ENCODE peak calls at places on chromosomes 7 and 10, in eight cellular contexts. C, Z, J, D, M, R, N and X are unnamed samples. For H3K4me1, the result is how much of the 10 kb centered on the place peaks cover.

GRCh38 chr7:11753441-11753840 is 78.6 kb downstream of the THSD7A start:
- DNase-seq in M (no peak), N (no peak), Z (no peak), R (no peak), C (no peak), J (no peak), D (no peak), X (no peak)

GRCh38 chr7:149713061-149713730 is 60.2 kb downstream of the ZNF467 start:
- DNase-seq in R (no peak), C (no peak), D (no peak), M (peak), J (no peak), Z (no peak), N (no peak), X (no peak)

GRCh38 chr10:8993859-8994258 is 939.4 kb downstream of the GATA3 start:
- DNase-seq in C (no peak), Z (no peak), J (no peak), R (no peak), N (no peak), D (no peak), M (no peak), X (no peak)

GRCh38 chr7:139853576-139854511 is 24.8 kb downstream of the TBXAS1 start:
- DNase-seq in J (no peak), R (no peak), Z (no peak), N (peak), C (peak), M (no peak), D (no peak), X (no peak)

GRCh38 chr10:132408823-132409666 is 12.0 kb downstream of the PWWP2B start:
- DNase-seq in C (no peak), Z (no peak), M (no peak), N (no peak), J (no peak), D (no peak), R (no peak), X (no peak)

GRCh38 chr7:30880941-30881340 is 30.7 kb upstream of the AQP1 start:
- DNase-seq in M (no peak), C (no peak), Z (no peak), J (no peak), D (no peak), N (no peak), R (no peak), X (no peak)

GRCh38 chr7:43954524-43955228 is 28.4 kb downstream of the UBE2D4 start:
- DNase-seq in Z (peak), M (peak), J (peak), N (no peak), R (no peak), D (peak), C (peak), X (no peak)

GRCh38 chr7:79452495-79453265 is 787 bp downstream of the MAGI2 start:
- DNase-seq in D (no peak), C (peak), J (peak), N (no peak), R (no peak), Z (no peak), M (peak), X (peak)

GRCh38 chr7:13421779-13422178 is 567.7 kb downstream of the ETV1 start:
- DNase-seq in R (no peak), N (no peak), Z (no peak), D (no peak), J (no peak), C (no peak), M (no peak), X (no peak)

GRCh38 chr7:142733271-142733670 is 16.0 kb upstream of the PRSS1 start:
- DNase-seq in M (no peak), R (no peak), J (no peak), C (no peak), D (peak), N (no peak), Z (no peak), X (no peak)

GRCh38 chr10:9342865-9343450 is 1288.5 kb downstream of the GATA3 start:
- DNase-seq in Z (no peak), M (peak), C (peak), D (peak), J (no peak), R (no peak), N (no peak), X (no peak)

GRCh38 chr7:85475476-85475875 is 288.6 kb upstream of the SEMA3D start:
- DNase-seq in Z (no peak), D (no peak), N (no peak), C (no peak), M (no peak), J (no peak), R (no peak), X (no peak)

GRCh38 chr7:69002416-69002815 is 595.9 kb upstream of the AUTS2 start:
- DNase-seq in M (no peak), Z (no peak), R (no peak), D (no peak), J (no peak), N (no peak), C (peak), X (no peak)

GRCh38 chr7:129644634-129645230 is 33.2 kb downstream of the NRF1 start:
- DNase-seq in J (no peak), D (peak), M (no peak), C (peak), R (no peak), Z (peak), N (no peak), X (no peak)

GRCh38 chr7:113774182-113774807 is 144.5 kb downstream of the PPP1R3A start:
- DNase-seq in J (peak), C (peak), N (no peak), R (no peak), D (peak), Z (peak), M (peak), X (no peak)

GRCh38 chr10:74753295-74754211 is 72.8 kb upstream of the KAT6B start:
- DNase-seq in M (peak), D (no peak), N (no peak), J (no peak), Z (no peak), R (no peak), C (peak), X (no peak)

GRCh38 chr7:20153999-20154398 is 63.2 kb downstream of the MACC1 start:
- DNase-seq in M (no peak), R (no peak), Z (no peak), D (no peak), N (no peak), J (no peak), C (peak), X (no peak)

GRCh38 chr7:20158684-20159083 is 58.5 kb downstream of the MACC1 start:
- DNase-seq in R (no peak), Z (no peak), M (no peak), D (peak), J (no peak), C (peak), N (no peak), X (no peak)

GRCh38 chr7:20159226-20159747 is 57.9 kb downstream of the MACC1 start:
- DNase-seq in N (no peak), J (no peak), R (no peak), Z (no peak), M (no peak), D (no peak), C (no peak), X (no peak)

GRCh38 chr7:20153567-20153966 is 63.6 kb downstream of the MACC1 start:
- DNase-seq in D (no peak), J (no peak), Z (no peak), N (no peak), R (no peak), M (no peak), C (no peak), X (no peak)

DNA sequence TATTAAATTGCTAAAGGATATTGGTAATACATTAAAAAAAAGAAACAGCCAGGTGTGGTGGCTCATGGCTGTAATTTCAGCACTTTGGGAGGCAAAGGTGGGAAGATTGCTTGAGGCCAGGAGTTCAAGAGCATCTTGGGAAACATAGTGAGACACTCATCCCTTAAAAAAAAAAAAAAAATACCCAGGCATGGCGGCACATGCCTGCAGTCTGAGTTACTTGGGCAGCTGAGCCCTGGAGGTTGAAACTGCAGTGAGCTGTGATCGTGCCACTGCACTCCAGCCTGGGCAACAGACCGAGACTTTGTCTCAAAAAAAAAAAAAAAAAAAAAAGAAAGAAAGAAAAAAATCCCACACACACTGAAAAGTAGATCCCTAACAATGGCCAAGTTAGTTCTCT is 59.7 kb downstream of the MACC1 start:
- DNase-seq in Z (no peak), J (no peak), C (no peak), D (no peak), M (no peak), N (no peak), R (no peak), X (no peak)
- H3K27ac ChIP-seq in Z (no peak), J (no peak), C (no peak), D (no peak), M (no peak), N (no peak), R (no peak), X (no peak)

DNA sequence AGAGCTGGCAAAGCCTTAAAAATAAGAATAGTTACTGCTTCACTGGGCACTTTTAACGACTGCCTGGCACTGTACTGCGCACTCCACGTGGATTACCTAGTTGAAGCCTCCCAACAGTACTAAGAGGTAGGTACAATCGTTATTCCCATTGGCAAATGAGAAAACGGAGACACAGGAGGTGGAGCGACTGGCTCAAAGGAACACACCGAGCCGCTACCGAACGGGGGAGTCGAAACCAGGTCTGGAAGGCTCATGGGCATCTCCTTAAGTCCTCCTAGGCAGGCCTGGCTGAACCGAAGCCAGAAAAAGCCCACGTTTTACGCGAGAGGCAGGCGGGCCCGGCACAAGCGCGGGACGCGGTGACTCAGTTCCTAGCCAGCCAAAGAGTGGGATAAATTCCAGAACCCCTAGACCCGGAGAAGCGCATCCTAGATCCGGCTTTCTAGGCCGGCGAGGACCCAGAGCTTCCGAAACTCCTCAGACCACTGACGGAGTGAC is 499 bp downstream of the PDAP1 start:
- DNase-seq in R (no peak), J (peak), C (peak), D (peak), N (peak), Z (no peak), M (peak), X (peak)
- H3K4me1 ChIP-seq in R (under half), J (under half), C (under half), D (under half), N (under half), Z (under half), M (under half), X (under half)

DNA sequence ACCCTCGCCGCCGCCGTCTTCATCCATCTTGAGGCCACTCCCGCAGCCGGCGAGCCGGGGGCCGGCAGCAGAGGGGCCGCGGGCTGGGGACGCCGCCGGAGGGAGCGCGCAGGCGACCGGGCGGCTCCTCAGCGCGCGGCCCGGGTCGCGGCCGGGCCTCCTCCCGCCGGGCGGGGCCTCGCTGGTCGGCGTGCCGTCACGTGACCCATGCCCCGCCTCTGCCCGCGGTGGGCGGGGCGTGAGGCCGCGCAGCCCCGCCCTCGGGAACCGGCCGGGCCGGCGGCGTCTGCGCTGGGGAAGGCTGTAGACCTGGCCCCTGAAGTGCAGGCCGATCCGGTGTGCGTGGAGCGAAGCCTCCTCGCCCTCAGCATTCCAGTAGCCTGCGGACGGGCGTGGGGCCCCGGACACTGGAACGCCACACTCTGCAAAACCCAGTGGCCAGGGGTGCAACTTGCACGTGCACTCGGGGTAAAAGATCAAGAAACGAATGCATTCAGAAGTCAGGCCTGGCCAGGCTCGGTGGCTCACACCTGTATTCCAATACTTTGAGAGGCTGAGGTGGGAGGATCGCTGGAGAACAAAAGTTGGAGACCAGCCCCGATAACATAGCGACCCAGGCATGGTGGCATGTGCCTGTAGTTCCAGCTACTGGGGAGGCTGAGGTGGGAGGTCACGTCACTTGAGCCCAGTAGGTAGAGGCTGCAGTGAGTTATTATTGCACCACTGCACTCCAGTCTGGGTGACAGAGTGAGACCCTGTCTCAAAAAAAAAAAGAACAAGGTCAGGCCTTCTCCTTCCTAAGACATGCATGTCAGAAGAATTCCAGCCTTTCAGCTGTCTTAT is at the start of gene CYTH3:
- DNase-seq in C (peak), Z (no peak), N (no peak), J (peak), M (peak), D (peak), R (peak), X (peak)
- TF ChIP-seq CTCF in C (no peak), Z (no peak), N (no peak), J (no peak), M (no peak), D (no peak), R (no peak), X (no peak)

GRCh38 chr10:95394161-95394880 is 103.5 kb upstream of the PDLIM1 start:
- DNase-seq in R (no peak), M (no peak), Z (peak), D (no peak), C (no peak), N (no peak), J (peak), X (no peak)
- H3K27ac ChIP-seq in R (no peak), M (no peak), Z (peak), D (no peak), C (no peak), N (peak), J (no peak), X (no peak)

DNA sequence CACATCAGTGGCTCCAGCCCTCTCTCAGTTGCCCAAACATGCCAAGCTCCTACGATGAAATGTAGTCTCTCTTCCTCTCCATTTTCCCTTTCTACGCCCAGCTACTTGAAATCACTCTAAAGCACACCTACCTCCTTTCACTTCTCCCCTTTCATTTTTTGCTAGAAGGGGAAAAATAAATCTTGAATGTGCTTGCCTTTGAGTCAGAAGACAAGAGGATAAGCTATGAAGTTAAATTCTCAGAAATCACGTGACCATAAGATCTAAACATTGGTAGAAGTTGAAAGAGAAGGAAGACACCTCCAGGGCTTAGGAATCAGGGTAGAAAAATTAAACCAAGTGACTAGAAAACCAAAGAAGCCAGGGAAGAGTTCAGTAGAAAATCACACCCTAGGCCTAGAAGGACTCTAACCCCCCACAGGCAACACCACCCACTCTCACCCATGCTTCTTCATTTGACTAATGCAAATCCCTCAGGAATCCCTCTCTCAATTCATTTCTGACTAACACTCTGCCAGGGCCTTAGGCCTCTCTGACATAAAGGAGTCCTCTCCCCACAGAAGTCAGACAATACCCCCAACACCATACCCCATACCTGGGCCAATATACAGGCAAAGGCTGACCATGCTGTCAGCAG is 85.0 kb downstream of the ELMO1 start:
- DNase-seq in R (no peak), N (no peak), M (no peak), Z (no peak), J (no peak), D (no peak), C (no peak), X (no peak)
- H3K4me1 ChIP-seq in R (under half), N (under half), M (under half), Z (under half), J (under half), D (under half), C (under half), X (under half)

GRCh38 chr7:46680147-46680546 is 759.1 kb upstream of the IGFBP3 start:
- DNase-seq in Z (no peak), C (peak), J (no peak), N (no peak), D (no peak), R (no peak), M (no peak), X (no peak)

GRCh38 chr7:46685051-46685450 is 764.0 kb upstream of the IGFBP3 start:
- DNase-seq in M (no peak), D (peak), C (no peak), R (no peak), J (no peak), Z (no peak), N (no peak), X (no peak)

GRCh38 chr7:46679671-46680070 is 758.6 kb upstream of the IGFBP3 start:
- DNase-seq in Z (no peak), J (no peak), C (no peak), M (no peak), R (no peak), D (no peak), N (no peak), X (no peak)

GRCh38 chr7:46682841-46683624 is 762.0 kb upstream of the IGFBP3 start:
- DNase-seq in Z (no peak), N (no peak), C (peak), J (no peak), D (no peak), M (no peak), R (no peak), X (no peak)

DNA sequence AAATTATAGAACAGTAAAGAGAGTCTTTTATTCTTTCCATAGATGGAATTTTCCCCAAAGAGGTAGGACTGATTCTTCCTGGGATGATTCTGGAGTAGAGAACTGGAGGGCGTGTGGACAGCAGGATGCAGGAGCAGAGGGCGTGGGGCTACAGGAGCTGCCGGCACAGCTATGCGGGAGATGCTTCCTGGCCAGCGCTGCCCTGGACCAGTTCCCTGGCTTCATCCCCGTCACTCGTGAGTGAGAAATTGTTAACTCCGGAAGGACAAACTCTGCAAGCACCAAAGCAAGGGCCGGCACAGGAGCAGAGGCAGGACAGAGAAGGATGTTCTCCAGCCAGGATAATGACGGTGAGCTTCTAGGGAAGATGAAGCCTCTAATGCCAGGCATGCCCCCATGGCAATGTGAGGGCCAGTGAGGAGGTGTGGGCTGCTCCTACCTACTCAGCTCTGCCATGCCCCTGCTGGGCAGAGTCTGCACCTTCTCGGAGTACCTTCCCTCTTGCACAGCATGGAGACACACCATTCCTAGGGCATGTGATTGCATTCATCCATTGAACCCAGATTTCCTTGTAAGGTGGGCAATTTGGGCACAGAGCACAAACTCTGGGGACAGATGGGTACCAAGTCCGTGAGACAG is 760.9 kb upstream of the IGFBP3 start:
- DNase-seq in Z (no peak), R (no peak), D (no peak), C (no peak), N (no peak), J (no peak), M (peak), X (no peak)
- TF ChIP-seq CTCF in Z (peak), R (no peak), D (no peak), C (no peak), N (no peak), J (no peak), M (no peak), X (no peak)

DNA sequence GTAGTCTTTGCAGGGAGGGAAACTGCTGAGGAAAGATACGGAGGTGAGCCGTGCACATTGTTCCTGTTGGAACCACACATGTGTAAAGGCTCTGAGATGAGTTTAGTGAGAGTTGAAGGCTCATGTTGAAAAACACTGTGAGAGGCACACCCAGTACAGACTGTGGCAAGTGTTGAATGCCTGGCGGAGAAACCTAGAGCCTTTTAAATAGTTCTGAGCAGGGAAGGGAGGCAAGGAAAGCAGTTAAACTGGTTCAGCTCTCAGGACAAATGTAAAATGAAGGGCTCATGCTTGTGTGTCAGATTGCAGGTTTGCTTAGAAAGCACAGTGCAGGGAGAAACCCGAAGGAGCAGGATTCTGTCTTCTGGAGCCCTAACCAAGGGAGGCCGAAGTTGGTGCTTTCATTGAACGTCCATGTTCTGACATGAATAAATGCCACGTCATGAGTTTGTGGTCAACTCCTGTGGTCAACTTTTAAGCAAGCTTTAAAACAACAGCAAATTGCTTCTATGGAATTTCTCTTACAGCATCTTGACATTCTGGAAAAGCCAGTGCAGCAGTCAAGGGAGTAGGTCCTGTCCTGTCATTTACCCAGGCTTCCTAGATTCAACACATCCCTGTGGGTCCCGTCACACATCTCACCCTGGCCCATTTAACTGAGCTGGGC is 650.9 kb upstream of the GALNT17 start:
- DNase-seq in N (no peak), D (no peak), C (no peak), R (no peak), M (no peak), Z (no peak), J (no peak), X (no peak)
- H3K27ac ChIP-seq in N (no peak), D (no peak), C (no peak), R (no peak), M (no peak), Z (no peak), J (no peak), X (no peak)